ENCODE peak calls at places on chromosomes 7 and 10, in six cellular contexts. U is GM12878, D is WTC11, M is K562, K is HepG2, E is GM23338. H is an unnamed sample.

GRCh38 chr10:95758351-95759025 is 2.5 kb downstream of the ENTPD1 start:
- DNase-seq in K (no peak), D (no peak), E (no peak), U (peak; percentile 92), M (peak; percentile 8), H (no peak)

GRCh38 chr7:19677201-19677600 is 31.6 kb downstream of the POLR1F start:
- DNase-seq in U (no peak), E (no peak), M (no peak), K (no peak), D (no peak), H (no peak)

GRCh38 chr10:103767756-103768155 is 87.6 kb downstream of the SH3PXD2A start:
- DNase-seq in K (no peak), E (no peak), D (no peak), M (no peak), U (no peak), H (no peak)

GRCh38 chr7:148963583-148964509 is 64.5 kb downstream of the PDIA4 start:
- DNase-seq in M (no peak), D (no peak), K (peak; percentile 36), U (no peak), E (peak; percentile 50), H (no peak)

GRCh38 chr7:13988765-13989137 is 715 bp downstream of the ETV1 start:
- DNase-seq in K (no peak), E (peak; percentile 69), D (peak; percentile 35), M (no peak), U (no peak), H (no peak)

GRCh38 chr7:77316219-77316978 is 99.8 kb downstream of the GSAP start:
- DNase-seq in E (no peak), U (no peak), M (no peak), K (no peak), D (no peak), H (no peak)

GRCh38 chr7:128389085-128389814 is 20.5 kb downstream of the IMPDH1 start:
- DNase-seq in U (no peak), E (peak; percentile 38), M (peak; percentile 45), D (no peak), K (no peak), H (no peak)

GRCh38 chr10:102534333-102534732 is 30.6 kb downstream of the SUFU start:
- DNase-seq in E (peak; percentile 17), D (no peak), M (no peak), K (no peak), U (no peak), H (no peak)

GRCh38 chr10:133089461-133089800 is 1.7 kb downstream of the ADGRA1 start:
- DNase-seq in M (no peak), U (no peak), K (no peak), D (no peak), E (no peak), H (no peak)

GRCh38 chr10:124290095-124290795 is 128.5 kb downstream of the OAT start:
- DNase-seq in D (peak; percentile 7), M (peak; percentile 26), K (no peak), E (no peak), U (peak; percentile 80), H (no peak)

DNA sequence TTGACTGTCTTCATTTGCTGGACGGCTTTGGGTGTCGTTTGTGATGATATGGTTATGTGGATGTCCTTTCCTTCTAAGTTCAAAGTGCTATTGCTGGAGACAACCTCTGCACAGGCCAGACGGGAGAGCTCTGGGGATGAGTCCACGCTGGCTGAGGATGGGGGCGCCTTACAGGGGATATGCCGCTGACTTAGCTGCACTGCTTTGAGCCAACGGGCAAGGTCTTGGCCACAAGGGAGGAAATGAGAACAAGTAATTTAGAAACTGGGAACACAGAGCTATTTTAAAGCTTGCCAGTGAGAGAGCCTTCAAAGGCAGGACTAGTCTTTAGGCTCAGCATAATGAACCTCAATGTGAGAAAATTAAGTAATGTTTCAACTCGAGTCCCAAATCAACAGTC is 209.4 kb downstream of the JAZF1 start:
- DNase-seq in M (no peak), U (no peak), D (no peak), K (no peak), E (no peak), H (no peak)
- TF ChIP-seq CREB1 in M (no peak), U (no peak), D (no peak), K (no peak), E (no peak), H (no peak)

GRCh38 chr10:80265740-80266512 is 23.5 kb downstream of the MAT1A start:
- DNase-seq in U (no peak), M (no peak), E (peak; percentile 37), D (peak; percentile 28), K (no peak), H (no peak)

GRCh38 chr10:80261316-80262030 is 28.0 kb downstream of the MAT1A start:
- DNase-seq in E (no peak), K (peak; percentile 56), D (no peak), M (no peak), U (no peak), H (no peak)

GRCh38 chr10:80266513-80266863 is 23.0 kb downstream of the MAT1A start:
- DNase-seq in M (peak; percentile 78), K (no peak), U (no peak), D (no peak), E (no peak), H (no peak)

GRCh38 chr10:80260295-80261243 is 28.9 kb downstream of the MAT1A start:
- DNase-seq in M (peak; percentile 69), E (peak; percentile 78), D (peak; percentile 70), U (no peak), K (peak; percentile 48), H (no peak)

DNA sequence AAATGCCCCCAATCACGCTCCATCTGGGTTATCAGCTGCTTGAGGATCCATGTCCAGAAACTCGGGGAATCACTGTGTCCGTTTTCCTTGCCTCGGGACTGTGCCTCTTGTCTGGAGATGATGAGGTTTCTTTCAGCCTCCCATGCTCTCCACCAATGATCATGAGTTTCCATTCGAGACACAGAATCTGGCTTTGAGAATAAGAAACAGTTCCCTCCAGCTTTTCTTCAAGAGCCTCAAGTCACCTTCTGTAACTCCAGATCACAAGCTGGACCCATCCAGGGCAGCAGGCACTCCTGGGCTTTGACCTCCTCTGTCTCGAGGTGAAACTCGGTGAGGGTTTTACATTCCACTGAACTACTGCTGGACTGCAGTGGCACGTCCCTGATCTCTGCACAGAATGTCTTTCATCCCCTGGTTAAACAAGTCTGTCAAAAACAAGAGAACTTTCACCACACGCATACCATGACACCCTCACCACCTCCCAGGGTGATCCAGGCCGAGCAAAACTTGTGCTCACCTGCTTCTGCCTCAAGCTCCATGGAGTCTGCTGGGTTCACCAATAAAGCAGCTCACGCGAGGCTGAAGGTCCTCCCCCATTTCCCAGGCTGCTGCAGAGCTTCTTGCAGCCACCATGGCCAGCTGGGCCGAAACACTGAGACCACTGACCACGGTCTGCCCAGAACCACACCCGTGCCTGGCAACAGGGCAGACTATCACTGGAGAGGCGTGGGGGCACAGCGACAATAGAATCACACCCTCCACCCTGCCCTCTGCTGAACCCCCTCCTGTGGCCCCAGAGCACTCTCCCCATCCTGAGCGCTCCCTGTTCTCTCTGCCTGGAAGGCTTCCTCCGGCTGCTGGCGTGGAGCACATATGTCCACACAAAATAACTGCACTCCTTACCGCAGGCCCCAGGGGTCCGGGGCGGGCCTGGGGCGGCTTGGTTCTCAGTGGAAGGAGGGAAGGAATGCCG is 25.1 kb downstream of the MAT1A start:
- DNase-seq in K (peak; percentile 88), E (no peak), U (no peak), M (no peak), D (no peak), H (no peak)
- TF ChIP-seq CREB1 in K (no peak), E (no peak), U (no peak), M (no peak), D (no peak), H (no peak)

GRCh38 chr10:69766161-69766910 is 35.4 kb upstream of the COL13A1 start:
- DNase-seq in K (no peak), D (no peak), U (no peak), E (no peak), M (no peak), H (no peak)
- TF ChIP-seq CREB1 in K (no peak), D (no peak), U (no peak), E (no peak), M (no peak), H (no peak)

GRCh38 chr7:96225251-96225650 is 96.6 kb downstream of the SLC25A13 start:
- DNase-seq in E (no peak), U (no peak), M (no peak), K (no peak), D (no peak), H (no peak)

GRCh38 chr7:96233084-96233483 is 88.8 kb downstream of the SLC25A13 start:
- DNase-seq in U (no peak), M (no peak), E (no peak), D (no peak), K (no peak), H (no peak)

GRCh38 chr7:96224073-96224472 is 97.8 kb downstream of the SLC25A13 start:
- DNase-seq in D (no peak), K (no peak), U (no peak), E (no peak), M (no peak), H (no peak)

GRCh38 chr7:96224682-96225081 is 97.2 kb downstream of the SLC25A13 start:
- DNase-seq in K (peak; percentile 16), M (no peak), E (peak; percentile 55), U (no peak), D (peak; percentile 23), H (no peak)

DNA sequence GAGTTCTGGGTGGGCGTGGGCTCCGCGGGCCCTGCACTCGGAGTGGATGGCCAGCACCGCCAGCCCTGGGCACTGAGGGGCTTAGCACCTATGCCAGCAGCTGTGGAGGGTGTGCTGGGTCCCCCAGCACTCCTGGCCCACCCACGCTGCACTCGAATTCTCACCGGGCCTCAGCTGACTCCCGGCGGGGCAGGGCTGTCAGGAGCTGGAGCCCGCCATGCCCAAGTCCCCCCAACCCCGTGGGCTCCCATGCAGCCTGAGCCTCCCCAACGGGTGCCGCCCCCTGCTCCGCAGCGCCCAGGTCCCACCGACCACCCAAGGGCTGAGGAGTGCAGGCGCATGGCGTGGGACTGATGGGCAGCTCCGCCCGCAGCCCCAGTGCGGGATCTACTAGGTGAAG is 93.1 kb downstream of the SLC25A13 start:
- DNase-seq in K (no peak), M (no peak), E (no peak), D (no peak), U (no peak), H (no peak)
- TF ChIP-seq CREB1 in K (no peak), M (no peak), E (no peak), D (no peak), U (no peak), H (no peak)

GRCh38 chr10:71613303-71613777 is 106.2 kb downstream of the C10orf105 start:
- DNase-seq in E (no peak), D (no peak), K (no peak), U (no peak), M (peak; percentile 53), H (no peak)
- TF ChIP-seq CREB1 in E (no peak), D (no peak), K (no peak), U (no peak), M (no peak), H (no peak)

DNA sequence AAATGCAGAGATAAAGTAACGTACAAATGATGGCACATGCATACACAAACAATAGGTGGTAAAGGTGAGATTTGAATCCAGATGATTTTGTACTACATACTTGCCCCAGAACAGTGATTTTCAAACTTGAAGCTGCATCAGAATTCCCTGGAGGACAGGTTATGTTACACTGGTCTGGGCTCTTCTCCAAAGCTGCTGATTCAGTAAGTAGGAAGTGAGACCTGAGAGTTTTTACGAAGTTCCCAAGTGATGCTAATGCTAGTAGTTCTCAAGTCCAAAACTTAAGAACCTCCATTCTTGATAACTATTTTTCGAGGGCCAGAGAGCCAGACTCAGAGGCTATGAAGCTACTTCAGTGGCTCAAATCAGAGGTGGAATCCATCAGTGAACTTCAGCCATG is 159.0 kb upstream of the POM121L12 start:
- DNase-seq in M (no peak), K (no peak), E (no peak), D (no peak), U (no peak), H (no peak)
- TF ChIP-seq CREB1 in M (no peak), K (no peak), E (no peak), D (no peak), U (no peak), H (no peak)

H was measured in H1.